ENCODE peak calls at places on chromosomes 1 and 21, in four cellular contexts. C is heart left ventricle; M is mammary epithelial cell; B is CD8-positive, alpha-beta T cell. O is an unnamed sample. For H3K9me3, the result is how much of the 10 kb centered on the place peaks cover.

GRCh38 chr1:212413902-212414327 is 771 bp downstream of the PACC1 start:
- DNase-seq in C (no peak), B (no peak), M (peak), O (no peak)

GRCh38 chr1:28031173-28031572 is 57.2 kb downstream of the EYA3 start:
- DNase-seq in C (no peak), B (no peak), M (no peak), O (no peak)

GRCh38 chr1:55002686-55003085 is 4.0 kb downstream of the BSND start:
- DNase-seq in B (no peak), C (no peak), M (no peak), O (no peak)

GRCh38 chr1:219669042-219669441 is 56.1 kb upstream of the ZC3H11B start:
- DNase-seq in M (no peak), C (no peak), B (no peak), O (no peak)

GRCh38 chr1:92482665-92483441 is 3.9 kb downstream of the GFI1 start:
- DNase-seq in M (peak), B (no peak), C (no peak), O (no peak)

GRCh38 chr1:230253150-230253549 is 173.0 kb downstream of the PGBD5 start:
- DNase-seq in B (no peak), M (no peak), C (no peak), O (no peak)

GRCh38 chr1:197731449-197731848 is 43.8 kb downstream of the DENND1B start:
- DNase-seq in M (no peak), C (no peak), B (no peak), O (no peak)

GRCh38 chr1:10888289-10888688 is 91.8 kb upstream of the CASZ1 start:
- DNase-seq in C (no peak), B (no peak), M (no peak), O (no peak)

GRCh38 chr1:193114485-193115095 is 7.2 kb upstream of the CDC73 start:
- DNase-seq in C (no peak), M (no peak), B (no peak), O (no peak)

GRCh38 chr1:101235696-101236545 is 898 bp upstream of the S1PR1 start:
- DNase-seq in B (no peak), M (peak), C (peak), O (peak)

GRCh38 chr21:44816761-44817505 is 929 bp downstream of the SUMO3 start:
- DNase-seq in M (no peak), B (no peak), C (peak), O (no peak)

GRCh38 chr1:232352956-232353355 is 277.0 kb downstream of the SIPA1L2 start:
- DNase-seq in M (no peak), C (no peak), B (no peak), O (no peak)

GRCh38 chr1:59367269-59368006 is 70.5 kb downstream of the FGGY start:
- DNase-seq in B (no peak), C (peak), M (peak), O (peak)

GRCh38 chr1:235516862-235517446 is 12.7 kb upstream of the B3GALNT2 start:
- DNase-seq in B (no peak), M (no peak), C (no peak), O (no peak)

GRCh38 chr1:218299416-218299815 is 14.3 kb downstream of the RRP15 start:
- DNase-seq in M (peak), B (no peak), C (no peak), O (no peak)

GRCh38 chr1:232622378-232622777 is 7.6 kb downstream of the SIPA1L2 start:
- DNase-seq in C (no peak), M (peak), B (no peak), O (no peak)

GRCh38 chr21:36005018-36005417 is 55.3 kb downstream of the SETD4 start:
- DNase-seq in M (no peak), B (no peak), C (no peak), O (peak)

GRCh38 chr1:86502721-86503430 is 34.1 kb downstream of the CLCA1 start:
- DNase-seq in M (no peak), C (peak), B (no peak), O (no peak)

GRCh38 chr1:153397924-153398651 is 7.2 kb upstream of the S100A8 start:
- DNase-seq in B (no peak), C (no peak), M (no peak), O (no peak)

GRCh38 chr21:27108228-27108627 is 141.3 kb upstream of the ADAMTS5 start:
- DNase-seq in M (peak), C (no peak), B (no peak), O (no peak)

GRCh38 chr1:30523055-30524020 is 200.0 kb downstream of the MATN1 start:
- DNase-seq in M (peak), B (no peak), C (peak), O (peak)

GRCh38 chr1:64000021-64000420 is 203.4 kb upstream of the UBE2U start:
- DNase-seq in C (no peak), B (no peak), M (peak), O (peak)

GRCh38 chr1:150192012-150192411 is 42.3 kb downstream of the PLEKHO1 start:
- DNase-seq in B (no peak), M (no peak), C (no peak), O (peak)

GRCh38 chr1:57623039-57623790 is 199.4 kb upstream of the DAB1 start:
- DNase-seq in M (no peak), C (peak), B (no peak), O (peak)

GRCh38 chr1:224182057-224182865 is 779 bp upstream of the DEGS1 start:
- DNase-seq in M (peak), C (no peak), B (peak), O (no peak)

GRCh38 chr21:38413958-38414506 is 84.2 kb downstream of the ERG start:
- DNase-seq in B (no peak), C (no peak), M (no peak), O (no peak)

GRCh38 chr1:1425753-1426495 is 4.8 kb upstream of the ANKRD65 start:
- DNase-seq in C (peak), M (no peak), B (no peak), O (no peak)

GRCh38 chr1:240337795-240338194 is 246.1 kb downstream of the FMN2 start:
- DNase-seq in M (no peak), B (no peak), C (no peak), O (peak)

GRCh38 chr1:185813401-185813979 is 79.3 kb downstream of the HMCN1 start:
- DNase-seq in C (no peak), B (no peak), M (peak), O (no peak)

GRCh38 chr1:169484683-169485426 is 889 bp downstream of the SLC19A2 start:
- DNase-seq in M (peak), B (no peak), C (peak), O (peak)

GRCh38 chr1:68963353-68963752 is 466.5 kb upstream of the DEPDC1 start:
- DNase-seq in C (no peak), M (peak), B (no peak), O (peak)
- H3K9me3 ChIP-seq in C (under half), M (under half), B (under half), O (under half)

GRCh38 chr21:7953058-7953457 is 2568.3 kb upstream of the TPTE start:
- DNase-seq in B (no peak), M (no peak), C (no peak), O (no peak)
- H3K9me3 ChIP-seq in B (half or more), M (half or more), C (under half), O (half or more)

GRCh38 chr1:168159979-168160378 is 18.8 kb upstream of the TIPRL start:
- DNase-seq in B (no peak), M (no peak), C (no peak), O (no peak)

GRCh38 chr1:168159251-168159650 is 19.5 kb upstream of the TIPRL start:
- DNase-seq in M (no peak), B (no peak), C (no peak), O (no peak)

GRCh38 chr1:168161459-168161858 is 17.3 kb upstream of the TIPRL start:
- DNase-seq in B (no peak), C (no peak), M (no peak), O (no peak)

GRCh38 chr1:168155910-168156309 is 19.2 kb upstream of the GPR161 start:
- DNase-seq in B (no peak), C (no peak), M (no peak), O (no peak)

GRCh38 chr1:168157638-168158037 is 20.9 kb upstream of the GPR161 start:
- DNase-seq in C (no peak), B (no peak), M (no peak), O (no peak)
- H3K9me3 ChIP-seq in C (under half), B (under half), M (under half), O (under half)

DNA sequence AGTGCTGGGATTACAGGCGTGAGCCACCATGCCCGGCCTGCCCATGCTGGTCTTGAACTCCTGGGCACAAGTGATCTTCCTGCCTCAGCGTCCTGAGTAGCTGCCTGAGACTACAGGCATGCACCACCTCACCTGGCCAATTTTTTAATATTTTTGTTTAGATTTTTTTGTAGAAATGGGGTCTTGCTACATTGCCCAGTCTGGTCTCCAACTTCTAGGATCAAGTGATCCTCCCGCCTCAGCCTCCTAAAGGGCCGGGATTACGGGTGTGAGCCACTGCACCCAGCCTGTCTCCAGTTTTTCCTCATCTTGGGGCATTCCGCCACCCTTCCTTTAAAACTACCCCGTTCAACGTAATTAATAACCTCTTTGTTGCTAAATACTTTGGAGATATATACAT is 7.4 kb downstream of the PMF1 start:
- DNase-seq in C (no peak), M (no peak), B (no peak), O (no peak)
- H3K9me3 ChIP-seq in C (under half), M (under half), B (under half), O (under half)

DNA sequence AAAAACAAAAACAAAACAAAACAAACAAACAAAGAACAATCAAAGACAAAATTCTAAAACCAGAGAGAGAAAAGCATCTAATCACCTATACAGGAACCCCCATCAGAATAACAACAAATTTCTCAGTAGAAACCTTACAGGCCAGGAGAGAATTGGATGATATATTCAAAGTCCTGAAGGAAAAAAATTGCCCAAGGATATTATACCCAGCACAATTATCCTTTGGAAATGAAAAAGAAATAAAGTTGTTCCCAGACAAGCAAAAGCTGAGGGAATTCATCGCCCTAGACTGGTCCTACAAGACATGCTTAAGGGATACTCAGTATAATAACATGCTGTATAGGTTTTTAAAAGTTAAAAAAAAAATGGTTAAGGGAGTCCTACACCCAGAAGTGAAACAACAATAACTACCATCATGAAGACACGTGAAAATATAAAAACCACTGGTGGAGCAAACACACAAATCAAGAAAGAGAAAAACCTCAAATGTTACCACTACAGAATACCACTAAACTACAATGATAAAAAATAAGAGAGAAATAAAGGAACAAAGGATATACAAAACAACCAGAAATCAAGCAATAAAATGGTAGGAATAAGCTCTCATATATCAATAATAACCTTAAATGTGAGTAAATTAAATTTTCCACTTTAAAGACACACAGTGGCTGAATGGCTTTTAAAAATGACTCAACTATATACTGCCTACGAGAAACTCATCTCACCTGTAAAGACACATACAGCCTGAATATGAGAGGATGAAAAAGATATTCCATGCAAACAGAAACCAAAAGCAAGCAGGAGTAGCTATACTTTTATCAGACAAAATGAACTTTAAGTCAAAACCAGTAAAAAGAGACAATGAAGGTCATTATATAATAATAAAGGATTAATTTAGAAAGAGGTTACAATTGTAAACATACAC is 121.9 kb downstream of the ACBD6 start:
- DNase-seq in M (no peak), B (no peak), C (no peak), O (no peak)
- H3K9me3 ChIP-seq in M (under half), B (under half), C (under half), O (half or more)

DNA sequence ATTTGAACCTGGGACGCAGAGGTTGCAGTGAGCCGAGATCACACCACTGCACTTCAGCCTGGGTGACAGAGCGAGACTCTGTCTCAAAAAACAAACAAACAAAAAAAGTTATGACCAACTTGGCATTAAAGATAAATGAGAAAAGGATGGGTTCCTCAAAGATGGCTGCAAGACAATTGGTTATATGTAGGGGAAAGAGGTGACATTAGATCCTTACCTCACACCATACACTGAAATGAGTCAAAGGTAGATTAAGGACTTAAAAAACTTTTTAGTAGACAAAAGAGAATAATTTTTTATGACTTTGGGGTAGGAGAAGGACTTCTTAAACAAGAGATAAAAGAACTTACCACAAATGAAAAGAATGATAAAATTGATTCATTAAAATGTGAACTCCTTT is 74.5 kb downstream of the SYF2 start:
- DNase-seq in M (no peak), B (no peak), C (no peak), O (no peak)
- H3K9me3 ChIP-seq in M (under half), B (under half), C (under half), O (under half)

GRCh38 chr1:166907763-166908162 is 31.7 kb upstream of the TADA1 start:
- DNase-seq in C (no peak), B (no peak), M (no peak), O (no peak)

GRCh38 chr1:166906647-166907046 is 30.6 kb upstream of the TADA1 start:
- DNase-seq in C (no peak), B (no peak), M (no peak), O (no peak)

GRCh38 chr1:166907051-166907450 is 31.0 kb upstream of the TADA1 start:
- DNase-seq in M (no peak), B (no peak), C (no peak), O (no peak)

GRCh38 chr1:166905136-166905535 is 29.1 kb upstream of the TADA1 start:
- DNase-seq in C (no peak), M (no peak), B (no peak), O (no peak)

DNA sequence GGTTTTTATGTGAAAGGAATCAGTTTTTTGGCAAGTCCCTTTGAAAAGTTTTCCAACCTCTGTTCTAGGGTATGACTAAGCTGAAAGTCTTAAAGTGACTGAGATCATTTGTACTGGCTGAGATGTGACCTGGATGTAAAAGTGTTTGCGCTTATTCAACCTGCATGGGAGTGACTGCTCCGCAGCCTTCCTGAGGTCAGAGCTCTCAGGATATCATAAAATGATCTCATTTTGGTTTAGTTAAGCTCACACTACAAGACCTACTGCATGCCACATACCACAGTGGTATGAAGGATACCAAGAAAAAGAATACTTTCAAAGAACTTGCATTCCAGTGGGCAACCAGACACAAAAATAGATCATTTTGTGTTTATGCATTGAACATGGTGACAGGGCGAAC is 29.9 kb upstream of the TADA1 start:
- DNase-seq in M (peak), C (no peak), B (no peak), O (peak)
- H3K9me3 ChIP-seq in M (under half), C (under half), B (under half), O (under half)

GRCh38 chr1:65525297-65526048 is 105.0 kb downstream of the LEPR start:
- DNase-seq in C (peak), M (no peak), B (no peak), O (no peak)
- H3K9me3 ChIP-seq in C (under half), M (under half), B (under half), O (under half)